ENCODE peak calls at places on chromosomes 5 and 9, in four cellular contexts. D is activated CD4-positive, alpha-beta T cell treated with anti-CD3 and anti-CD28 coated beads, Interleukin-2, amount 50 U/mL, for 4 hours; V is MM.1S; C is HFF-Myc. B is an unnamed sample.
A peak's percentile ranks its signal among the peaks of the same experiment; 100 is the strongest.

GRCh38 chr5:115389799-115390382 is 93.4 kb upstream of the CCDC112 start:
- DNase-seq in V (no peak), C (no peak), D (no peak), B (no peak)

GRCh38 chr5:133552925-133553525 is 59.3 kb downstream of the FSTL4 start:
- DNase-seq in D (peak; percentile 25), C (no peak), V (peak; percentile 52), B (peak; percentile 13)

GRCh38 chr9:34636791-34637355 is 714 bp downstream of the SIGMAR1 start:
- DNase-seq in D (no peak), V (peak; percentile 8), C (no peak), B (no peak)

GRCh38 chr5:126339215-126339805 is 83.9 kb upstream of the GRAMD2B start:
- DNase-seq in D (peak; percentile 20), V (peak; percentile 81), C (peak; percentile 65), B (peak; percentile 4)

GRCh38 chr9:81237565-81238231 is 451.6 kb downstream of the TLE1 start:
- DNase-seq in V (no peak), D (no peak), C (no peak), B (no peak)

GRCh38 chr9:2466703-2467102 is 154.9 kb upstream of the VLDLR start:
- DNase-seq in C (no peak), V (no peak), D (no peak), B (no peak)

GRCh38 chr5:63962345-63962744 is at the start of gene HTR1A:
- DNase-seq in D (no peak), V (no peak), C (no peak), B (no peak)

GRCh38 chr5:170280090-170280493 is 17.5 kb downstream of the LCP2 start:
- DNase-seq in V (no peak), D (no peak), C (no peak), B (no peak)

GRCh38 chr5:157361865-157362465 is 96.0 kb downstream of the CYFIP2 start:
- DNase-seq in C (no peak), D (no peak), V (no peak), B (no peak)

GRCh38 chr5:132469380-132470372 is 20.9 kb downstream of the IRF1 start:
- DNase-seq in C (no peak), V (no peak), D (no peak), B (no peak)

B was measured in activated T-helper 9 cell treated with anti-CD3 and anti-CD28 coated beads, Interleukin-2, amount 50 U/mL, for 16 hours.